ENCODE peak calls at places on chromosomes 11 and 22, in ten cellular contexts. P is AG08396; Z is breast epithelium; A is BJ; M is type B pancreatic cell; W is CD4-positive, CD25-positive, alpha-beta regulatory T cell; I is GM23338; E is left colon; O is EH; V is fibroblast of gingiva. X is an unnamed sample.

GRCh38 chr11:65298655-65299179 is 15.9 kb upstream of the CDC42EP2 start:
- DNase-seq in M (no peak), I (no peak), P (peak; percentile 53), A (peak; percentile 86), Z (no peak), V (peak; percentile 64), W (no peak), O (peak; percentile 81), E (peak; percentile 69), X (no peak)

GRCh38 chr11:113896156-113896879 is 8.3 kb upstream of the HTR3B start:
- DNase-seq in M (no peak), V (peak; percentile 21), P (peak; percentile 47), W (peak; percentile 31), A (no peak), O (peak; percentile 43), Z (no peak), I (peak; percentile 77), E (no peak), X (no peak)

GRCh38 chr11:28343304-28344233 is 235.4 kb downstream of the METTL15 start:
- DNase-seq in P (peak; percentile 67), M (no peak), W (no peak), I (peak; percentile 25), E (no peak), Z (no peak), A (peak; percentile 59), O (peak; percentile 88), V (peak; percentile 68), X (peak; percentile 31)

GRCh38 chr22:25942989-25943411 is 201.0 kb downstream of the MYO18B start:
- DNase-seq in O (no peak), Z (peak; percentile 55), P (no peak), W (no peak), V (no peak), I (no peak), M (no peak), E (no peak), A (no peak), X (no peak)

GRCh38 chr11:75776546-75776945 is 8.0 kb downstream of the DGAT2 start:
- DNase-seq in V (no peak), W (no peak), Z (no peak), O (no peak), P (no peak), I (no peak), E (no peak), A (no peak), M (no peak), X (no peak)

GRCh38 chr11:85759915-85760314 is 51.0 kb downstream of the SYTL2 start:
- DNase-seq in A (peak; percentile 78), P (peak; percentile 68), O (peak; percentile 95), M (no peak), V (peak; percentile 88), E (no peak), I (peak; percentile 22), Z (no peak), W (no peak), X (peak; percentile 13)

GRCh38 chr11:6635082-6635932 is 16.1 kb upstream of the TPP1 start:
- DNase-seq in M (no peak), W (no peak), A (no peak), I (no peak), Z (no peak), V (no peak), O (peak; percentile 67), E (peak; percentile 69), P (peak; percentile 51), X (no peak)

GRCh38 chr11:124769804-124770774 is 8.0 kb upstream of the ESAM start:
- DNase-seq in M (no peak), V (peak; percentile 11), A (no peak), W (no peak), P (peak; percentile 9), I (no peak), E (no peak), Z (no peak), O (peak; percentile 83), X (no peak)

GRCh38 chr11:117461396-117462182 is 133.9 kb downstream of the CEP164 start:
- DNase-seq in P (no peak), M (no peak), I (no peak), O (no peak), A (no peak), E (peak; percentile 11), V (no peak), Z (no peak), W (no peak), X (no peak)

GRCh38 chr11:105854269-105854668 is 167.8 kb downstream of the MSANTD4 start:
- DNase-seq in P (no peak), W (no peak), I (no peak), M (no peak), A (no peak), V (no peak), E (no peak), O (no peak), Z (no peak), X (no peak)

GRCh38 chr11:15826826-15827225 is 529.5 kb downstream of the SOX6 start:
- DNase-seq in W (no peak), P (peak; percentile 25), I (peak; percentile 84), E (no peak), O (peak; percentile 33), V (no peak), A (no peak), M (no peak), Z (no peak), X (no peak)

GRCh38 chr22:24208012-24208749 is 26.9 kb downstream of the SUSD2 start:
- DNase-seq in W (no peak), A (peak; percentile 95), I (no peak), P (peak; percentile 85), M (no peak), O (peak; percentile 98), E (no peak), V (peak; percentile 96), Z (no peak), X (peak; percentile 90)

GRCh38 chr11:2524446-2525165 is 79.8 kb downstream of the KCNQ1 start:
- DNase-seq in P (no peak), O (no peak), Z (peak; percentile 39), I (no peak), E (peak; percentile 21), V (no peak), W (no peak), A (no peak), M (no peak), X (no peak)

GRCh38 chr22:40436460-40437431 is 66.4 kb downstream of the SGSM3 start:
- DNase-seq in V (peak; percentile 26), I (peak; percentile 79), Z (no peak), W (peak; percentile 66), E (no peak), O (peak; percentile 55), M (no peak), A (no peak), P (no peak), X (peak; percentile 61)

GRCh38 chr11:107598225-107599139 is 7.5 kb downstream of the ELMOD1 start:
- DNase-seq in Z (no peak), W (no peak), M (no peak), A (no peak), V (no peak), E (no peak), O (peak; percentile 28), I (peak; percentile 73), P (peak; percentile 39), X (no peak)

GRCh38 chr22:31153357-31153756 is 6.6 kb upstream of the RNF185 start:
- DNase-seq in P (no peak), V (no peak), E (no peak), Z (no peak), W (no peak), M (no peak), A (no peak), I (no peak), O (no peak), X (no peak)

GRCh38 chr11:122676638-122677037 is 21.1 kb downstream of the UBASH3B start:
- DNase-seq in O (no peak), E (no peak), W (no peak), Z (no peak), V (no peak), A (no peak), P (no peak), I (no peak), M (no peak), X (no peak)

GRCh38 chr11:119107538-119108150 is 500 bp downstream of the C2CD2L start:
- DNase-seq in Z (no peak), M (no peak), I (no peak), E (no peak), A (no peak), P (peak; percentile 49), O (peak; percentile 15), W (no peak), V (no peak), X (no peak)

GRCh38 chr22:18091916-18092526 is 14.2 kb downstream of the PEX26 start:
- DNase-seq in E (peak; percentile 89), M (no peak), A (no peak), Z (peak; percentile 72), O (peak; percentile 16), I (no peak), V (peak; percentile 76), W (no peak), P (peak; percentile 79), X (no peak)

GRCh38 chr11:63619967-63620366 is 5.7 kb upstream of the PLAAT3 start:
- DNase-seq in I (no peak), V (no peak), P (no peak), W (no peak), Z (no peak), A (no peak), E (no peak), M (no peak), O (no peak), X (no peak)

GRCh38 chr22:29773233-29773632 is 6.1 kb downstream of the UQCR10 start:
- DNase-seq in Z (no peak), E (no peak), A (no peak), P (no peak), O (peak; percentile 51), M (no peak), V (no peak), I (no peak), W (no peak), X (no peak)

GRCh38 chr11:11604340-11604992 is 17.3 kb downstream of the GALNT18 start:
- DNase-seq in P (no peak), M (no peak), I (no peak), A (no peak), Z (no peak), E (no peak), V (no peak), W (no peak), O (no peak), X (no peak)

GRCh38 chr11:116366451-116366850 is 406.3 kb downstream of the BUD13 start:
- DNase-seq in O (no peak), M (no peak), P (no peak), Z (no peak), W (no peak), A (no peak), I (no peak), E (no peak), V (no peak), X (no peak)

GRCh38 chr11:133934599-133935550 is 21.9 kb downstream of the IGSF9B start:
- DNase-seq in V (no peak), O (peak; percentile 48), W (no peak), M (no peak), I (no peak), A (no peak), Z (no peak), P (peak; percentile 80), E (peak; percentile 55), X (no peak)

GRCh38 chr11:1783725-1784529 is 20.2 kb upstream of the CTSD start:
- DNase-seq in A (no peak), Z (no peak), M (no peak), O (no peak), P (no peak), V (no peak), E (no peak), W (no peak), I (no peak), X (no peak)

GRCh38 chr11:107076832-107077231 is 58.6 kb upstream of the GUCY1A2 start:
- DNase-seq in W (no peak), M (no peak), I (no peak), P (no peak), A (no peak), O (no peak), V (no peak), Z (no peak), E (no peak), X (no peak)

GRCh38 chr11:12236744-12237101 is 126.3 kb downstream of the MICAL2 start:
- DNase-seq in A (no peak), P (no peak), Z (no peak), E (no peak), V (no peak), O (no peak), I (no peak), M (no peak), W (no peak), X (no peak)

GRCh38 chr11:2129323-2129698 is 9.9 kb downstream of the IGF2 start:
- DNase-seq in P (no peak), W (no peak), E (no peak), A (no peak), V (no peak), M (no peak), O (no peak), Z (no peak), I (no peak), X (no peak)